ENCODE peak calls at places on chromosomes 3 and 15, in ten cellular contexts. Q, J, T, B, L, N, G, A, K and I are unnamed samples.

GRCh38 chr15:90340345-90340744 is 11.7 kb upstream of the ZNF774 start:
- DNase-seq in Q (no peak), J (no peak), T (no peak), B (no peak), L (peak; percentile 60), N (no peak), G (no peak), A (no peak), K (no peak), I (no peak)

GRCh38 chr15:62110000-62110851 is 43.4 kb downstream of the C2CD4A start:
- DNase-seq in Q (no peak), J (no peak), T (no peak), B (no peak), L (no peak), N (no peak), G (peak; percentile 86), A (no peak), K (no peak), I (peak; percentile 87)

GRCh38 chr3:2655229-2655701 is 454.9 kb downstream of the IL5RA start:
- DNase-seq in Q (no peak), J (no peak), T (no peak), B (no peak), L (no peak), N (no peak), G (peak; percentile 47), A (no peak), K (no peak), I (no peak)

GRCh38 chr3:46276497-46277099 is 34.3 kb downstream of the CCR3 start:
- DNase-seq in Q (peak; percentile 14), J (no peak), T (peak; percentile 49), B (peak; percentile 64), L (peak; percentile 38), N (peak; percentile 60), G (no peak), A (peak; percentile 72), K (peak; percentile 81), I (no peak)

GRCh38 chr3:120062474-120062873 is 31.8 kb downstream of the GSK3B start:
- DNase-seq in Q (no peak), J (no peak), T (no peak), B (no peak), L (no peak), N (no peak), G (no peak), A (no peak), K (no peak), I (no peak)

GRCh38 chr3:25938566-25939325 is 148.9 kb downstream of the OXSM start:
- DNase-seq in Q (no peak), J (no peak), T (no peak), B (no peak), L (no peak), N (no peak), G (no peak), A (no peak), K (no peak), I (no peak)

GRCh38 chr15:40038267-40038653 is 721 bp downstream of the SRP14 start:
- DNase-seq in Q (no peak), J (no peak), T (no peak), B (no peak), L (no peak), N (no peak), G (no peak), A (no peak), K (no peak), I (no peak)

GRCh38 chr15:49055630-49056029 is 9.4 kb upstream of the SECISBP2L start:
- DNase-seq in Q (no peak), J (no peak), T (no peak), B (no peak), L (no peak), N (no peak), G (no peak), A (no peak), K (no peak), I (no peak)

GRCh38 chr3:150439657-150440056 is 31.6 kb downstream of the TSC22D2 start:
- DNase-seq in Q (no peak), J (no peak), T (no peak), B (no peak), L (no peak), N (no peak), G (peak; percentile 66), A (no peak), K (no peak), I (no peak)

GRCh38 chr3:23159929-23160328 is 43.2 kb upstream of the UBE2E2 start:
- DNase-seq in Q (no peak), J (no peak), T (no peak), B (no peak), L (no peak), N (no peak), G (peak; percentile 95), A (no peak), K (no peak), I (no peak)

GRCh38 chr3:124856687-124857086 is 30.5 kb downstream of the ITGB5 start:
- DNase-seq in Q (no peak), J (no peak), T (no peak), B (no peak), L (no peak), N (no peak), G (no peak), A (no peak), K (no peak), I (no peak)

GRCh38 chr3:29427266-29428103 is 146.6 kb downstream of the RBMS3 start:
- DNase-seq in Q (no peak), J (no peak), T (peak; percentile 29), B (no peak), L (no peak), N (no peak), G (no peak), A (no peak), K (no peak), I (no peak)

GRCh38 chr15:92468987-92469386 is 75.3 kb downstream of the ST8SIA2 start:
- DNase-seq in Q (no peak), J (no peak), T (no peak), B (no peak), L (no peak), N (no peak), G (no peak), A (no peak), K (no peak), I (no peak)

GRCh38 chr3:134708025-134708597 is 57.3 kb upstream of the KY start:
- DNase-seq in Q (no peak), J (no peak), T (no peak), B (no peak), L (no peak), N (no peak), G (no peak), A (no peak), K (no peak), I (no peak)

GRCh38 chr3:5226783-5227182 is 39.3 kb downstream of the EDEM1 start:
- DNase-seq in Q (no peak), J (no peak), T (no peak), B (no peak), L (peak; percentile 49), N (no peak), G (peak; percentile 63), A (no peak), K (no peak), I (peak; percentile 16)

GRCh38 chr3:34212175-34212574 is 413.7 kb downstream of the PDCD6IP start:
- DNase-seq in Q (no peak), J (no peak), T (no peak), B (no peak), L (no peak), N (no peak), G (peak; percentile 69), A (no peak), K (no peak), I (no peak)

GRCh38 chr3:42906085-42906904 is at the start of gene ZNF662:
- DNase-seq in Q (no peak), J (peak; percentile 66), T (peak; percentile 57), B (peak; percentile 13), L (no peak), N (no peak), G (no peak), A (no peak), K (no peak), I (peak; percentile 21)

GRCh38 chr3:74167926-74168325 is 446.5 kb downstream of the CNTN3 start:
- DNase-seq in Q (no peak), J (no peak), T (no peak), B (no peak), L (no peak), N (no peak), G (no peak), A (no peak), K (no peak), I (no peak)

GRCh38 chr3:129123314-129124060 is 1.9 kb upstream of the RAB43 start:
- DNase-seq in Q (no peak), J (no peak), T (no peak), B (no peak), L (peak; percentile 42), N (no peak), G (no peak), A (no peak), K (peak; percentile 27), I (no peak)

GRCh38 chr3:4738737-4739274 is 240.4 kb upstream of the BHLHE40 start:
- DNase-seq in Q (no peak), J (no peak), T (no peak), B (no peak), L (no peak), N (no peak), G (peak; percentile 98), A (no peak), K (no peak), I (no peak)

GRCh38 chr15:101337976-101338375 is 42.9 kb upstream of the SNRPA1 start:
- DNase-seq in Q (no peak), J (no peak), T (no peak), B (no peak), L (no peak), N (no peak), G (no peak), A (no peak), K (no peak), I (no peak)

GRCh38 chr3:193794002-193794835 is 201.2 kb downstream of the OPA1 start:
- DNase-seq in Q (no peak), J (no peak), T (no peak), B (no peak), L (no peak), N (no peak), G (no peak), A (no peak), K (no peak), I (no peak)

GRCh38 chr15:28098766-28099554 is at the start of gene OCA2:
- DNase-seq in Q (peak; percentile 68), J (no peak), T (no peak), B (peak; percentile 45), L (no peak), N (peak; percentile 47), G (peak; percentile 48), A (peak; percentile 47), K (no peak), I (peak; percentile 68)

GRCh38 chr3:188390775-188391443 is 237.0 kb downstream of the LPP start:
- DNase-seq in Q (no peak), J (no peak), T (no peak), B (no peak), L (peak; percentile 50), N (no peak), G (no peak), A (no peak), K (no peak), I (no peak)

GRCh38 chr3:49668861-49669260 is 5.3 kb upstream of the APEH start:
- DNase-seq in Q (no peak), J (no peak), T (no peak), B (no peak), L (no peak), N (no peak), G (peak; percentile 84), A (no peak), K (no peak), I (no peak)

GRCh38 chr3:111917300-111917699 is 58.2 kb downstream of the PHLDB2 start:
- DNase-seq in Q (no peak), J (no peak), T (no peak), B (no peak), L (no peak), N (no peak), G (peak; percentile 77), A (no peak), K (no peak), I (no peak)

GRCh38 chr15:74133071-74133702 is 2.8 kb downstream of the ISLR2 start:
- DNase-seq in Q (no peak), J (no peak), T (no peak), B (no peak), L (no peak), N (no peak), G (no peak), A (no peak), K (no peak), I (no peak)

GRCh38 chr3:30142946-30143345 is 463.5 kb upstream of the TGFBR2 start:
- DNase-seq in Q (no peak), J (no peak), T (no peak), B (no peak), L (no peak), N (no peak), G (no peak), A (no peak), K (no peak), I (no peak)